ENCODE peak calls at places on chromosomes 12 and 14, in six cellular contexts. One of them, this sample, is unnamed.

GRCh38 chr12:130715150-130715995 is 726 bp downstream of the RIMBP2 start:
- DNase-seq in stimulated activated CD8-positive, alpha-beta memory T cell treated with anti-CD3 and anti-CD28 coated beads, Interleukin-12 subunit alpha, Interleukin-12 subunit beta, amount 100 ng/mL, for 4 hours: no peak
- DNase-seq in small intestine: no peak
- DNase-seq in GDM1: no peak
- DNase-seq in activated effector memory CD4-positive, alpha-beta T cell treated with Interleukin-2 at 50 U/mL for 16 hours: no peak
- DNase-seq in GM10248: no peak
- DNase-seq in this sample: no peak

GRCh38 chr14:23284654-23285529 is 1.0 kb downstream of the HOMEZ start:
- DNase-seq in stimulated activated CD8-positive, alpha-beta memory T cell treated with anti-CD3 and anti-CD28 coated beads, Interleukin-12 subunit alpha, Interleukin-12 subunit beta, amount 100 ng/mL, for 4 hours: no peak
- DNase-seq in small intestine: peak
- DNase-seq in GDM1: no peak
- DNase-seq in activated effector memory CD4-positive, alpha-beta T cell treated with Interleukin-2 at 50 U/mL for 16 hours: no peak
- DNase-seq in GM10248: peak
- DNase-seq in this sample: no peak

GRCh38 chr12:103687262-103687661 is 100.2 kb downstream of the STAB2 start:
- DNase-seq in stimulated activated CD8-positive, alpha-beta memory T cell treated with anti-CD3 and anti-CD28 coated beads, Interleukin-12 subunit alpha, Interleukin-12 subunit beta, amount 100 ng/mL, for 4 hours: no peak
- DNase-seq in small intestine: no peak
- DNase-seq in GDM1: no peak
- DNase-seq in activated effector memory CD4-positive, alpha-beta T cell treated with Interleukin-2 at 50 U/mL for 16 hours: no peak
- DNase-seq in GM10248: no peak
- DNase-seq in this sample: no peak

GRCh38 chr12:57632369-57632897 is 568 bp downstream of the B4GALNT1 start:
- DNase-seq in stimulated activated CD8-positive, alpha-beta memory T cell treated with anti-CD3 and anti-CD28 coated beads, Interleukin-12 subunit alpha, Interleukin-12 subunit beta, amount 100 ng/mL, for 4 hours: no peak
- DNase-seq in small intestine: no peak
- DNase-seq in GDM1: no peak
- DNase-seq in activated effector memory CD4-positive, alpha-beta T cell treated with Interleukin-2 at 50 U/mL for 16 hours: no peak
- DNase-seq in GM10248: peak
- DNase-seq in this sample: peak

GRCh38 chr12:96985515-96986362 is 78.7 kb downstream of the NEDD1 start:
- DNase-seq in stimulated activated CD8-positive, alpha-beta memory T cell treated with anti-CD3 and anti-CD28 coated beads, Interleukin-12 subunit alpha, Interleukin-12 subunit beta, amount 100 ng/mL, for 4 hours: peak
- DNase-seq in small intestine: peak
- DNase-seq in GDM1: no peak
- DNase-seq in activated effector memory CD4-positive, alpha-beta T cell treated with Interleukin-2 at 50 U/mL for 16 hours: peak
- DNase-seq in GM10248: peak
- DNase-seq in this sample: peak

GRCh38 chr14:76656592-76656991 is 104.7 kb upstream of the VASH1 start:
- DNase-seq in stimulated activated CD8-positive, alpha-beta memory T cell treated with anti-CD3 and anti-CD28 coated beads, Interleukin-12 subunit alpha, Interleukin-12 subunit beta, amount 100 ng/mL, for 4 hours: no peak
- DNase-seq in small intestine: no peak
- DNase-seq in GDM1: no peak
- DNase-seq in activated effector memory CD4-positive, alpha-beta T cell treated with Interleukin-2 at 50 U/mL for 16 hours: no peak
- DNase-seq in GM10248: no peak
- DNase-seq in this sample: no peak

GRCh38 chr12:41663487-41664258 is 475.6 kb downstream of the PDZRN4 start:
- DNase-seq in stimulated activated CD8-positive, alpha-beta memory T cell treated with anti-CD3 and anti-CD28 coated beads, Interleukin-12 subunit alpha, Interleukin-12 subunit beta, amount 100 ng/mL, for 4 hours: no peak
- DNase-seq in small intestine: no peak
- DNase-seq in GDM1: no peak
- DNase-seq in activated effector memory CD4-positive, alpha-beta T cell treated with Interleukin-2 at 50 U/mL for 16 hours: no peak
- DNase-seq in GM10248: no peak
- DNase-seq in this sample: no peak

GRCh38 chr12:111038941-111039340 is 118.6 kb upstream of the MYL2 start:
- DNase-seq in stimulated activated CD8-positive, alpha-beta memory T cell treated with anti-CD3 and anti-CD28 coated beads, Interleukin-12 subunit alpha, Interleukin-12 subunit beta, amount 100 ng/mL, for 4 hours: no peak
- DNase-seq in small intestine: no peak
- DNase-seq in GDM1: no peak
- DNase-seq in activated effector memory CD4-positive, alpha-beta T cell treated with Interleukin-2 at 50 U/mL for 16 hours: no peak
- DNase-seq in GM10248: no peak
- DNase-seq in this sample: no peak

GRCh38 chr12:1369942-1370620 is 224.3 kb downstream of the FBXL14 start:
- DNase-seq in stimulated activated CD8-positive, alpha-beta memory T cell treated with anti-CD3 and anti-CD28 coated beads, Interleukin-12 subunit alpha, Interleukin-12 subunit beta, amount 100 ng/mL, for 4 hours: no peak
- DNase-seq in small intestine: no peak
- DNase-seq in GDM1: no peak
- DNase-seq in activated effector memory CD4-positive, alpha-beta T cell treated with Interleukin-2 at 50 U/mL for 16 hours: no peak
- DNase-seq in GM10248: no peak
- DNase-seq in this sample: no peak

GRCh38 chr12:29562167-29562776 is 64.8 kb upstream of the OVCH1 start:
- DNase-seq in stimulated activated CD8-positive, alpha-beta memory T cell treated with anti-CD3 and anti-CD28 coated beads, Interleukin-12 subunit alpha, Interleukin-12 subunit beta, amount 100 ng/mL, for 4 hours: no peak
- DNase-seq in small intestine: no peak
- DNase-seq in GDM1: no peak
- DNase-seq in activated effector memory CD4-positive, alpha-beta T cell treated with Interleukin-2 at 50 U/mL for 16 hours: no peak
- DNase-seq in GM10248: no peak
- DNase-seq in this sample: no peak

This sample was measured in GM12891.